ENCODE peak calls at places on chromosomes 6 and 20, in four cellular contexts. One of them, this sample, is unnamed.

GRCh38 chr20:9594284-9594875 is 80.0 kb downstream of the LAMP5 start:
- DNase-seq in tibial nerve: no peak
- DNase-seq in sigmoid colon: no peak
- DNase-seq in PC-9: peak; percentile 63
- DNase-seq in this sample: no peak

GRCh38 chr6:81214414-81215091 is 537.9 kb downstream of the TENT5A start:
- DNase-seq in PC-9: no peak
- DNase-seq in tibial nerve: no peak
- DNase-seq in sigmoid colon: no peak
- DNase-seq in this sample: peak; percentile 41

GRCh38 chr6:7107578-7108195 is at the start of gene RREB1:
- DNase-seq in tibial nerve: peak; percentile 75
- DNase-seq in PC-9: no peak
- DNase-seq in sigmoid colon: peak; percentile 85
- DNase-seq in this sample: peak; percentile 78

GRCh38 chr6:132445201-132445951 is 44.1 kb upstream of the MOXD1 start:
- DNase-seq in tibial nerve: no peak
- DNase-seq in PC-9: peak; percentile 79
- DNase-seq in sigmoid colon: no peak
- DNase-seq in this sample: no peak

GRCh38 chr6:34546551-34547321 is 9.4 kb downstream of the SPDEF start:
- DNase-seq in sigmoid colon: peak; percentile 82
- DNase-seq in tibial nerve: peak; percentile 40
- DNase-seq in PC-9: peak; percentile 62
- DNase-seq in this sample: peak; percentile 81

GRCh38 chr20:13337090-13337784 is 116.2 kb downstream of the ISM1 start:
- DNase-seq in PC-9: no peak
- DNase-seq in tibial nerve: no peak
- DNase-seq in sigmoid colon: no peak
- DNase-seq in this sample: no peak

GRCh38 chr6:47076422-47077344 is 34.6 kb upstream of the ADGRF1 start:
- DNase-seq in PC-9: no peak
- DNase-seq in tibial nerve: no peak
- DNase-seq in sigmoid colon: no peak
- DNase-seq in this sample: no peak

GRCh38 chr20:7195704-7196103 is 428.2 kb downstream of the BMP2 start:
- DNase-seq in PC-9: no peak
- DNase-seq in tibial nerve: no peak
- DNase-seq in sigmoid colon: no peak
- DNase-seq in this sample: no peak

GRCh38 chr6:16437095-16437494 is 198.7 kb downstream of the GMPR start:
- DNase-seq in tibial nerve: no peak
- DNase-seq in PC-9: no peak
- DNase-seq in sigmoid colon: no peak
- DNase-seq in this sample: no peak

GRCh38 chr6:151340206-151340978 is 51.0 kb downstream of the ZBTB2 start:
- DNase-seq in PC-9: no peak
- DNase-seq in sigmoid colon: no peak
- DNase-seq in tibial nerve: no peak
- DNase-seq in this sample: no peak

GRCh38 chr6:89252902-89253301 is 35.7 kb upstream of the GABRR1 start:
- DNase-seq in tibial nerve: no peak
- DNase-seq in PC-9: no peak
- DNase-seq in sigmoid colon: no peak
- DNase-seq in this sample: no peak

GRCh38 chr6:160534050-160534696 is 129.9 kb downstream of the LPA start:
- DNase-seq in PC-9: no peak
- DNase-seq in sigmoid colon: peak; percentile 70
- DNase-seq in tibial nerve: peak; percentile 78
- DNase-seq in this sample: peak; percentile 63

GRCh38 chr20:13325033-13325432 is 104.0 kb downstream of the ISM1 start:
- DNase-seq in PC-9: no peak
- DNase-seq in tibial nerve: no peak
- DNase-seq in sigmoid colon: no peak
- DNase-seq in this sample: peak; percentile 29

GRCh38 chr6:23106951-23107350 is 537.6 kb downstream of the HDGFL1 start:
- DNase-seq in PC-9: no peak
- DNase-seq in tibial nerve: no peak
- DNase-seq in sigmoid colon: no peak
- DNase-seq in this sample: no peak
- H3K9me3 ChIP-seq in PC-9: no peaks in the 10 kb centered on the region
- H3K9me3 ChIP-seq in tibial nerve: no peaks in the 10 kb centered on the region
- H3K9me3 ChIP-seq in sigmoid colon: no peaks in the 10 kb centered on the region
- H3K9me3 ChIP-seq in this sample: peaks cover 10% of the 10 kb centered on the region

GRCh38 chr6:130132286-130132701 is 90.5 kb downstream of the SAMD3 start:
- DNase-seq in tibial nerve: no peak
- DNase-seq in PC-9: no peak
- DNase-seq in sigmoid colon: no peak
- DNase-seq in this sample: peak; percentile 50
- H3K4me1 ChIP-seq in tibial nerve: no peaks in the 10 kb centered on the region
- H3K4me1 ChIP-seq in PC-9: no peaks in the 10 kb centered on the region
- H3K4me1 ChIP-seq in sigmoid colon: no peaks in the 10 kb centered on the region
- H3K4me1 ChIP-seq in this sample: peaks cover 6% of the 10 kb centered on the region

DNA sequence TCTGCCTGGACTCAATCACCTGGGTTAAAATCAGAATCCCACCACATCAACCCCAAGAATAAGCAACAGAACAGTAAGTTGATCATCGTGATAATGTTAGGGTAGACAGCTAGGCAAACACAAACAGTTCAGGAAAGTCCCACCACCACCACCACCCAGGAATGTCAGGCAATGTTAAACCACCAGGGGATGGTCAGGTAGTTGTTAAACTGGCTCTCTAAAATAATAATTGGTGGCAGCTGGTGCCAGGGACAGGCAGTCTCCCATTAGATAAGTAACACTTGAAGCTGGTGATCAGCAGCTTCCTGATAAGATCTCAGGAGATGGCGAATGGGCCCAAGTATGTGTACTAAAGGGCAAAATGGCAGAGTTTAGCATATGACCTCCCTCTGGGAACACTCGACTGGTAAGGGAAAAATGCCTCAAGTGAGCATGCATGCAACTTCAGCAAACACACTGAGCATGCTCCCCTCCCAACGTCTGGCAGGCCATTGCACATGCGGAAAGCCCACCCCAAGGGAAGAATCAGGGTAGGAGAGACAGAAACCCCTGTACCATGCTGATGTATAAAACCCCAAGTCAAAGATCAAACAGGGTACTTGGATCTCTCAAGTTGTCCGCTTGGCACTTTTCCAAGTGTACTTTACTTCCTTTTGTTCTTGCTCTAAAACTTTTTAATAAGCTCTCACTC is 66.6 kb downstream of the IPCEF1 start:
- DNase-seq in sigmoid colon: no peak
- DNase-seq in tibial nerve: no peak
- DNase-seq in PC-9: peak; percentile 78
- DNase-seq in this sample: no peak
- TF ChIP-seq CTCF in sigmoid colon: no peak
- TF ChIP-seq CTCF in tibial nerve: no peak
- TF ChIP-seq CTCF in PC-9: no peak
- TF ChIP-seq CTCF in this sample: no peak

DNA sequence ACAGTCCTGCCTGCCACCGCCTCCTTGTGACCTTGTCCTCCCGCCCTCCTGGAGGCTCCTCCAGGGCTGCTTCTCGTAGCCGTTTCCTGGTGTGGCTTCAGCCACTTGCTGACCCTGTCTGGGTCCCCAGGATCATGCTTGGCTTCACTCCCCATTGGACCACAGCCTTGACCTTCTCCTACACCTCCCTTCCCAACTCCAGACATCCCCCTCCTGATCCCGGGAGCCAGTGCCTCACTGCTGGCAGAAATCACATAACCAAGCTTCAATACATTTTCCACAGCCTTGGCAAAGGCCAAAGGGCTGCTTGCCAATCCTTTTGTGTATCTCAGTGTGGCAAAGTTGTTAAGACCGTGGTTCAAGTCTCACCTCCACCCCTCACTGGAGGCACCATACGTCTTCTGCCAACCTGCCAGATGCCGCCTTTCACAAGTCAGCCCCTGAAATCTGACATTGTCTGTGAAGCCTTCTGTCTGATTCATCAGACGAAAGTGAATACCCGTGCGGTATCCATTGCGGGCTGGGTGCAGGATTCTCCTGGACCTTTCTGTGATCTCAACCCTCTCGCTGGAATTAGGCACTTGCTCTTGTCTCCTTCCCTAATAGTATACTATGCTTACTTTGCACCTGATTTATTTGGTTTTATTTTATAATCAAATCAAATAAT is 60.2 kb downstream of the PHACTR3 start:
- DNase-seq in sigmoid colon: no peak
- DNase-seq in tibial nerve: no peak
- DNase-seq in PC-9: no peak
- DNase-seq in this sample: no peak
- H3K9me3 ChIP-seq in sigmoid colon: no peaks in the 10 kb centered on the region
- H3K9me3 ChIP-seq in tibial nerve: no peaks in the 10 kb centered on the region
- H3K9me3 ChIP-seq in PC-9: no peaks in the 10 kb centered on the region
- H3K9me3 ChIP-seq in this sample: no peaks in the 10 kb centered on the region

DNA sequence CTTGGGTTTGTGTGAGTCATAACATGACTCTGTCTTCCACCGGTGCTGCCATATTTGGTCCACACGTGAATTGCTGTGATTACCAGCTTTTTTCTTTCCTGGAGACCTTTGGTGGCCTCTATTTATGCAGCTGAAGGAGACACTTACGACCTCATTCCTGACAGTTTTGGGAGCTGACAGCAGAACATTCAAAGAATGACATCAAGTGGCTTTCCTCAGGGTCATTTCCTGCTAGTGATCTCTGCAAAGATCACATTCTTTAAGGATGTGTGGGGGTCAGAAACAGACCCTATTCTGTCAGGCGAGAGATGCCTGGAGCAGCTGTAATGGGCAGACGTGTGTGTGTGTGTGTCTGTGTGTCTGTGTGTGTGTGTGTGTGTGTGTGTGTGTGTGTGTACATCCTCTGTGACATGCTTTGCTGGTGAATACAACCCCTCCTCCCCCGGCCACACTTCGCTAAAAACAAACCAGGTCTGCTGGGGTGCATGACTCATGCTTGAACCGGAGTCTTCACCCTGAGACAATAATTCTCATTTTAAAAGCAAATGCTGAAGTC is 115.6 kb downstream of the TMEM170B start:
- DNase-seq in sigmoid colon: no peak
- DNase-seq in PC-9: peak; percentile 69
- DNase-seq in tibial nerve: no peak
- DNase-seq in this sample: no peak
- H3K4me1 ChIP-seq in sigmoid colon: peaks cover 37% of the 10 kb centered on the region
- H3K4me1 ChIP-seq in PC-9: peaks cover 48% of the 10 kb centered on the region
- H3K4me1 ChIP-seq in tibial nerve: peaks cover 10% of the 10 kb centered on the region
- H3K4me1 ChIP-seq in this sample: peaks cover 3% of the 10 kb centered on the region

GRCh38 chr6:162904069-162904663 is 176.4 kb downstream of the PACRG start:
- DNase-seq in sigmoid colon: no peak
- DNase-seq in tibial nerve: no peak
- DNase-seq in PC-9: no peak
- DNase-seq in this sample: no peak

GRCh38 chr6:162913206-162913605 is 185.4 kb downstream of the PACRG start:
- DNase-seq in sigmoid colon: no peak
- DNase-seq in tibial nerve: no peak
- DNase-seq in PC-9: no peak
- DNase-seq in this sample: no peak

GRCh38 chr6:162906479-162906878 is 178.7 kb downstream of the PACRG start:
- DNase-seq in tibial nerve: no peak
- DNase-seq in sigmoid colon: no peak
- DNase-seq in PC-9: no peak
- DNase-seq in this sample: no peak

GRCh38 chr6:162907876-162908481 is 180.2 kb downstream of the PACRG start:
- DNase-seq in sigmoid colon: no peak
- DNase-seq in tibial nerve: no peak
- DNase-seq in PC-9: peak; percentile 37
- DNase-seq in this sample: no peak
- TF ChIP-seq CTCF in sigmoid colon: no peak
- TF ChIP-seq CTCF in tibial nerve: no peak
- TF ChIP-seq CTCF in PC-9: peak; percentile 66
- TF ChIP-seq CTCF in this sample: no peak

GRCh38 chr20:60485012-60485760 is 527.0 kb downstream of the CDH26 start:
- DNase-seq in sigmoid colon: no peak
- DNase-seq in PC-9: no peak
- DNase-seq in tibial nerve: no peak
- DNase-seq in this sample: no peak
- H3K9me3 ChIP-seq in sigmoid colon: no peaks in the 10 kb centered on the region
- H3K9me3 ChIP-seq in PC-9: no peaks in the 10 kb centered on the region
- H3K9me3 ChIP-seq in tibial nerve: no peaks in the 10 kb centered on the region
- H3K9me3 ChIP-seq in this sample: no peaks in the 10 kb centered on the region

GRCh38 chr20:23120261-23120660 is 34.1 kb upstream of the CD93 start:
- DNase-seq in sigmoid colon: peak; percentile 48
- DNase-seq in PC-9: no peak
- DNase-seq in tibial nerve: no peak
- DNase-seq in this sample: no peak
- H3K4me1 ChIP-seq in sigmoid colon: no peaks in the 10 kb centered on the region
- H3K4me1 ChIP-seq in PC-9: peaks cover 7% of the 10 kb centered on the region
- H3K4me1 ChIP-seq in tibial nerve: no peaks in the 10 kb centered on the region
- H3K4me1 ChIP-seq in this sample: no peaks in the 10 kb centered on the region

This sample was measured in mucosa of descending colon.